ENCODE peak calls at places on chromosome 21, in six cellular contexts. One of them, this sample, is unnamed.

GRCh38 chr21:25929859-25930520 is 195.2 kb downstream of the GABPA start:
- DNase-seq in mesenchymal stem cell: peak
- DNase-seq in H1: no peak
- DNase-seq in IMR-90: peak
- DNase-seq in trophoblast cell: peak
- DNase-seq in H9: no peak
- DNase-seq in this sample: no peak

GRCh38 chr21:26840206-26840605 is 5.0 kb downstream of the ADAMTS1 start:
- DNase-seq in IMR-90: no peak
- DNase-seq in H1: no peak
- DNase-seq in trophoblast cell: no peak
- DNase-seq in H9: no peak
- DNase-seq in mesenchymal stem cell: no peak
- DNase-seq in this sample: no peak

GRCh38 chr21:32423320-32423719 is 10.8 kb downstream of the EVA1C start:
- DNase-seq in mesenchymal stem cell: no peak
- DNase-seq in trophoblast cell: no peak
- DNase-seq in H9: no peak
- DNase-seq in H1: no peak
- DNase-seq in IMR-90: peak
- DNase-seq in this sample: no peak

GRCh38 chr21:46188226-46189212 is 4.3 kb upstream of the SPATC1L start:
- DNase-seq in mesenchymal stem cell: peak
- DNase-seq in H1: no peak
- DNase-seq in IMR-90: peak
- DNase-seq in H9: peak
- DNase-seq in trophoblast cell: peak
- DNase-seq in this sample: peak

GRCh38 chr21:45147473-45148315 is 73.3 kb downstream of the ADARB1 start:
- DNase-seq in H9: no peak
- DNase-seq in IMR-90: no peak
- DNase-seq in trophoblast cell: peak
- DNase-seq in H1: no peak
- DNase-seq in mesenchymal stem cell: no peak
- DNase-seq in this sample: no peak

GRCh38 chr21:46063734-46064680 is 33.9 kb upstream of the COL6A2 start:
- DNase-seq in mesenchymal stem cell: no peak
- DNase-seq in H1: no peak
- DNase-seq in H9: peak
- DNase-seq in trophoblast cell: no peak
- DNase-seq in IMR-90: no peak
- DNase-seq in this sample: no peak

GRCh38 chr21:41381731-41382130 is 19.9 kb downstream of the MX2 start:
- DNase-seq in H1: no peak
- DNase-seq in mesenchymal stem cell: no peak
- DNase-seq in trophoblast cell: peak
- DNase-seq in IMR-90: no peak
- DNase-seq in H9: no peak
- DNase-seq in this sample: no peak

GRCh38 chr21:25735895-25736597 is 1.3 kb downstream of the GABPA start:
- DNase-seq in H1: no peak
- DNase-seq in IMR-90: peak
- DNase-seq in mesenchymal stem cell: peak
- DNase-seq in H9: no peak
- DNase-seq in trophoblast cell: peak
- DNase-seq in this sample: no peak

GRCh38 chr21:10272216-10272615 is 249.2 kb upstream of the TPTE start:
- DNase-seq in H1: no peak
- DNase-seq in trophoblast cell: no peak
- DNase-seq in H9: no peak
- DNase-seq in IMR-90: no peak
- DNase-seq in mesenchymal stem cell: peak
- DNase-seq in this sample: no peak

GRCh38 chr21:44653123-44653522 is 1.3 kb downstream of the KRTAP12-4 start:
- DNase-seq in H9: no peak
- DNase-seq in IMR-90: no peak
- DNase-seq in H1: no peak
- DNase-seq in trophoblast cell: no peak
- DNase-seq in mesenchymal stem cell: no peak
- DNase-seq in this sample: no peak

GRCh38 chr21:40215941-40216340 is 348.7 kb downstream of the PCP4 start:
- DNase-seq in mesenchymal stem cell: no peak
- DNase-seq in H1: no peak
- DNase-seq in trophoblast cell: no peak
- DNase-seq in H9: no peak
- DNase-seq in IMR-90: no peak
- DNase-seq in this sample: no peak

GRCh38 chr21:17491716-17492414 is 21.0 kb upstream of the CXADR start:
- DNase-seq in trophoblast cell: peak
- DNase-seq in H9: no peak
- DNase-seq in mesenchymal stem cell: peak
- DNase-seq in IMR-90: peak
- DNase-seq in H1: no peak
- DNase-seq in this sample: no peak

GRCh38 chr21:44878053-44878982 is 4.8 kb upstream of the PTTG1IP start:
- DNase-seq in mesenchymal stem cell: peak
- DNase-seq in IMR-90: peak
- DNase-seq in H1: no peak
- DNase-seq in H9: no peak
- DNase-seq in trophoblast cell: peak
- DNase-seq in this sample: no peak

GRCh38 chr21:17785403-17785788 is 33.8 kb downstream of the C21orf91 start:
- DNase-seq in trophoblast cell: no peak
- DNase-seq in H1: no peak
- DNase-seq in H9: no peak
- DNase-seq in IMR-90: no peak
- DNase-seq in mesenchymal stem cell: no peak
- DNase-seq in this sample: no peak

GRCh38 chr21:45554477-45555175 is 12.4 kb upstream of the SLC19A1 start:
- DNase-seq in IMR-90: peak
- DNase-seq in H1: no peak
- DNase-seq in H9: peak
- DNase-seq in trophoblast cell: peak
- DNase-seq in mesenchymal stem cell: peak
- DNase-seq in this sample: peak

GRCh38 chr21:29082416-29082815 is 9.0 kb upstream of the CCT8 start:
- DNase-seq in mesenchymal stem cell: no peak
- DNase-seq in trophoblast cell: no peak
- DNase-seq in H1: no peak
- DNase-seq in IMR-90: no peak
- DNase-seq in H9: peak
- DNase-seq in this sample: no peak

GRCh38 chr21:40752125-40752524 is 94.8 kb downstream of the DSCAM start:
- DNase-seq in H1: no peak
- DNase-seq in IMR-90: no peak
- DNase-seq in trophoblast cell: no peak
- DNase-seq in mesenchymal stem cell: no peak
- DNase-seq in H9: peak
- DNase-seq in this sample: peak

GRCh38 chr21:27423906-27424595 is 457.2 kb upstream of the ADAMTS5 start:
- DNase-seq in H1: peak
- DNase-seq in mesenchymal stem cell: peak
- DNase-seq in IMR-90: peak
- DNase-seq in H9: peak
- DNase-seq in trophoblast cell: peak
- DNase-seq in this sample: no peak

DNA sequence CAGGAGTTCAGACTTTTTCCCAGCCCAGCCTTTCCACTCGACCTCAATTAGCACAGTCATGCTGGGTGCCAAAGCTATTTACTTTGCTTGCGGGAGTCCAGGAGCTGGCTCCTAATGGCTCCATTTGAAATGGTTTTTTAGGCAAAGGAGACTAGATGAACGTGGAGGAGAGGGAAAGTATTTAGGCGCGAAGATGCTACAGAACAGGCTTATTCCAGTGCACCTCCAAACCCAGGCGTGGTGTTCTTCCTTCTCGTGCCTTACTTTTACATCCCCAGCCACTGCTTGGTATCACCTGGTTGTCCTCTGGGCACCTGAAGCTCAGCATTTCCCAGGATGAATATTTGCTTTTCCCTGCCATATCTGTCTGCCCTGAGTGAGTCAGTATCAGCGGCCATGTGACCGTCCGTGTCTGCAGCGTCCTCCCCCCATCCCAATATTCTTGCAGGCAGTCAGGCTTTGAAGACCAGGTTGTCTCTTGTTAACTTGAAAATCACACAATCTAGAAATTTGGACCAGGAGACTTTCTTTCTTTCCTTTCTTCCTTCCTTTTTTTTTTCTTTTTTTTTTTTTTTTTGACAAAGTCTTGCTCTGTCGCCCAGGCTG is 198.5 kb downstream of the DYRK1A start:
- DNase-seq in IMR-90: peak
- DNase-seq in H1: no peak
- DNase-seq in H9: no peak
- DNase-seq in trophoblast cell: peak
- DNase-seq in mesenchymal stem cell: peak
- DNase-seq in this sample: no peak
- H2BK5ac ChIP-seq in IMR-90: peak
- H2BK5ac ChIP-seq in H1: peak
- H2BK5ac ChIP-seq in H9: no peak
- H2BK5ac ChIP-seq in trophoblast cell: peak
- H2BK5ac ChIP-seq in mesenchymal stem cell: no peak
- H2BK5ac ChIP-seq in this sample: peak

GRCh38 chr21:37073417-37074194 is 552 bp downstream of the TTC3 start:
- DNase-seq in trophoblast cell: peak
- DNase-seq in IMR-90: peak
- DNase-seq in H1: no peak
- DNase-seq in H9: no peak
- DNase-seq in mesenchymal stem cell: peak
- DNase-seq in this sample: no peak

GRCh38 chr21:37072239-37072987 is 458 bp downstream of the PIGP start:
- DNase-seq in mesenchymal stem cell: peak
- DNase-seq in trophoblast cell: peak
- DNase-seq in IMR-90: peak
- DNase-seq in H1: no peak
- DNase-seq in H9: no peak
- DNase-seq in this sample: no peak

GRCh38 chr21:37074195-37074510 is 1.1 kb downstream of the TTC3 start:
- DNase-seq in IMR-90: no peak
- DNase-seq in H9: no peak
- DNase-seq in mesenchymal stem cell: no peak
- DNase-seq in trophoblast cell: peak
- DNase-seq in H1: no peak
- DNase-seq in this sample: no peak

GRCh38 chr21:37071561-37072238 is 1.2 kb downstream of the PIGP start:
- DNase-seq in mesenchymal stem cell: peak
- DNase-seq in trophoblast cell: peak
- DNase-seq in H9: no peak
- DNase-seq in H1: no peak
- DNase-seq in IMR-90: peak
- DNase-seq in this sample: no peak

DNA sequence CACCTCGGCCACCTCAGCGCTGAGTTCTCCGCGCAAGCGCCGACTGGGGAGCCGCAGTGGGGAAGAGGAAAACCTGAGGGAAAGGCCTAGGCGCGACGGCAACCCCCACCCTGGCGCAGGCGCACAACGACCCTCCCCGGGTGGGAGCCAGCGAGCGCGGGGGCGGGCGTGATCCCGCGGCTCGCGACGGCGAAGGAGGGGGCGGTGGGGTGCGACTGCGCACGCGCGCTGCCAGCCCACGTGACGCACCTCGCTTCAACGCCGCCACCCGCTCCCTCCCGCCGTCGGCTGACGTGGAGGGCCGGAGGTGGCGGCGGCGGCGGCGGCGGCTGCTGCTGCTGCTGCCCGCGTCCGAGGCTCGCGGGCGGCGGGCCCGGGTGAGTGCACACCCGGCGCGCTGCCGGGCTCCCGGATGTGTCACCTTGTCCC is at the start of the genes PIGP and TTC3:
- DNase-seq in H1: peak
- DNase-seq in IMR-90: peak
- DNase-seq in H9: peak
- DNase-seq in mesenchymal stem cell: peak
- DNase-seq in trophoblast cell: peak
- DNase-seq in this sample: peak
- H4K8ac ChIP-seq in H1: peak
- H4K8ac ChIP-seq in IMR-90: peak
- H4K8ac ChIP-seq in H9: peak
- H4K8ac ChIP-seq in mesenchymal stem cell: peak
- H4K8ac ChIP-seq in trophoblast cell: peak
- H4K8ac ChIP-seq in this sample: no peak

DNA sequence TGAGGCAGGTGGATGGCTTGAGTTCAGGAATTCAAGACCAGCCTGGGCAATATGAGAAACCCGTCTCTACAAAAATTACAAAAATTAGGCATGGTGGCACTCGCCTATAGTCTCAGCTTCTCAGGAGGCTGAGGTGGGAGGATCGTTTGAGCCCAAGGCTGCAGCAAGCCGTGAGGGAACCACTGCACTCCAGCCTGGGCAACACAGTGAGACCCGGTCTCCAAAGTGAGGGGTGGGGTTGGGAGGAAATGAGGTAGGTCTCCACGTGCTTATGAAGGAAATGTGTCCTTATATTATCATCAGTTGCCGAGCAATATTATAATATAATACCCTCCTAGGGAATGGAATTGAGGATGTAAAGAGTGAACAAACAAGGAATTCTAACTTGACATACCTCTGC is 2.7 kb downstream of the TMEM50B start:
- DNase-seq in H9: no peak
- DNase-seq in mesenchymal stem cell: no peak
- DNase-seq in IMR-90: no peak
- DNase-seq in trophoblast cell: no peak
- DNase-seq in H1: no peak
- DNase-seq in this sample: no peak
- H4K91ac ChIP-seq in H9: no peak
- H4K91ac ChIP-seq in mesenchymal stem cell: no peak
- H4K91ac ChIP-seq in IMR-90: no peak
- H4K91ac ChIP-seq in trophoblast cell: no peak
- H4K91ac ChIP-seq in H1: no peak
- H4K91ac ChIP-seq in this sample: no peak

DNA sequence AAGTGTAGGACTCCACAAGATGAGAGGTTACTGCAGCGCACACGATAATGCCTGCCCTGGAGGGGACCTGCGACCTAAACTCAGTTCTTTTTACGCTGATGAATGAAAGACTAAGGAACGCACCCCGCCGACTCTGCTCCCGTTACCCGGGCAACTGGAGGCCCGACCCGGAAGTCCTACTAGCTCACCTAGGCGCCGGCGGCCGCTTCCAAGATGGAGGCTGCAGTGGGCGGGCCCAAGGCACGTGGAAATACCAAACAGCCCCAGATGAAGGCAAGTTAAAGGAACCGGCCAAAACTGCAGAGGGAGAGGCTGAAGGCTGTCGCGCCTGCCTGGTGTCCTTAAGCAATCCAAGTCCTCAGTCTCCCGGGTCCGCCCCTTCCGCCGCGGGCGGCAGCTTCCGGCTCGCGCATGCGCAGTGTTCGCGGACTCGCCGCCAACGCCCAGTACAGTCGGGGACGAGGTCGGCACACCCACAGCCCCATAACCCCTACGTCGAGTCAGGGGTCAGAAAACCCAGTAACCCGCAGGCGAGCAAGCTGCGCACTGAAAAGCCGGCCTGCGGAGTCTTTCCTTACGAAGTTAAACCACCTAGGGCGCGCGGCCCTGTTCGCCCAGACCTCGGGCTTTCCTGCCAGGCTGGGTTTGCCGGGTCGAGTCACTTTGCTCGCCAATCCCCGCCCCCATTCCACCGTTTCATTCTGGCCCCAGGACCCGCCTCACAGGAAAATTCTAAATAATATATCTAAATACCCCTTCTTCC is at the start of gene SETD4:
- DNase-seq in IMR-90: peak
- DNase-seq in mesenchymal stem cell: peak
- DNase-seq in H1: peak
- DNase-seq in H9: peak
- DNase-seq in trophoblast cell: peak
- DNase-seq in this sample: peak
- H2BK5ac ChIP-seq in IMR-90: peak
- H2BK5ac ChIP-seq in mesenchymal stem cell: peak
- H2BK5ac ChIP-seq in H1: peak
- H2BK5ac ChIP-seq in H9: no peak
- H2BK5ac ChIP-seq in trophoblast cell: peak
- H2BK5ac ChIP-seq in this sample: peak